ENCODE peak calls at places on chromosomes 5 and 9, in seven cellular contexts. One of them, this sample, is unnamed.

GRCh38 chr5:79120221-79120620 is 8.6 kb downstream of the BHMT start:
- DNase-seq in NCI-H524: no peak
- DNase-seq in left ventricle myocardium superior: no peak
- DNase-seq in activated naive CD8-positive, alpha-beta T cell treated with anti-CD3 and anti-CD28 coated beads, Interleukin-2, amount 50 U/mL, for 24 hours: no peak
- DNase-seq in amygdala: no peak
- DNase-seq in IMR-90: no peak
- DNase-seq in activated T-cell treated with anti-CD3 and anti-CD28 coated beads, Interleukin-2, amount 50 U/mL, for 72 hours: peak; percentile 9
- DNase-seq in this sample: no peak

GRCh38 chr9:124183772-124184171 is 74.0 kb upstream of the NEK6 start:
- DNase-seq in NCI-H524: no peak
- DNase-seq in left ventricle myocardium superior: no peak
- DNase-seq in activated naive CD8-positive, alpha-beta T cell treated with anti-CD3 and anti-CD28 coated beads, Interleukin-2, amount 50 U/mL, for 24 hours: no peak
- DNase-seq in amygdala: no peak
- DNase-seq in IMR-90: no peak
- DNase-seq in activated T-cell treated with anti-CD3 and anti-CD28 coated beads, Interleukin-2, amount 50 U/mL, for 72 hours: no peak
- DNase-seq in this sample: no peak

GRCh38 chr5:132056610-132057497 is 3.6 kb upstream of the IL3 start:
- DNase-seq in NCI-H524: no peak
- DNase-seq in left ventricle myocardium superior: peak; percentile 10
- DNase-seq in activated naive CD8-positive, alpha-beta T cell treated with anti-CD3 and anti-CD28 coated beads, Interleukin-2, amount 50 U/mL, for 24 hours: no peak
- DNase-seq in amygdala: no peak
- DNase-seq in IMR-90: no peak
- DNase-seq in activated T-cell treated with anti-CD3 and anti-CD28 coated beads, Interleukin-2, amount 50 U/mL, for 72 hours: no peak
- DNase-seq in this sample: no peak

GRCh38 chr9:114434878-114435311 is 47.1 kb upstream of the AKNA start:
- DNase-seq in NCI-H524: peak; percentile 49
- DNase-seq in left ventricle myocardium superior: no peak
- DNase-seq in activated naive CD8-positive, alpha-beta T cell treated with anti-CD3 and anti-CD28 coated beads, Interleukin-2, amount 50 U/mL, for 24 hours: no peak
- DNase-seq in amygdala: no peak
- DNase-seq in IMR-90: peak; percentile 37
- DNase-seq in activated T-cell treated with anti-CD3 and anti-CD28 coated beads, Interleukin-2, amount 50 U/mL, for 72 hours: peak; percentile 22
- DNase-seq in this sample: no peak

GRCh38 chr9:109017061-109017460 is 3.8 kb upstream of the CTNNAL1 start:
- DNase-seq in NCI-H524: no peak
- DNase-seq in left ventricle myocardium superior: no peak
- DNase-seq in activated naive CD8-positive, alpha-beta T cell treated with anti-CD3 and anti-CD28 coated beads, Interleukin-2, amount 50 U/mL, for 24 hours: no peak
- DNase-seq in amygdala: no peak
- DNase-seq in IMR-90: peak; percentile 56
- DNase-seq in activated T-cell treated with anti-CD3 and anti-CD28 coated beads, Interleukin-2, amount 50 U/mL, for 72 hours: no peak
- DNase-seq in this sample: no peak

GRCh38 chr9:115207003-115207837 is 89.3 kb upstream of the TNC start:
- DNase-seq in NCI-H524: no peak
- DNase-seq in left ventricle myocardium superior: no peak
- DNase-seq in activated naive CD8-positive, alpha-beta T cell treated with anti-CD3 and anti-CD28 coated beads, Interleukin-2, amount 50 U/mL, for 24 hours: no peak
- DNase-seq in amygdala: no peak
- DNase-seq in IMR-90: peak; percentile 31
- DNase-seq in activated T-cell treated with anti-CD3 and anti-CD28 coated beads, Interleukin-2, amount 50 U/mL, for 72 hours: peak; percentile 34
- DNase-seq in this sample: no peak

GRCh38 chr9:68978054-68978453 is 35.9 kb downstream of the PRKACG start:
- DNase-seq in NCI-H524: no peak
- DNase-seq in left ventricle myocardium superior: no peak
- DNase-seq in activated naive CD8-positive, alpha-beta T cell treated with anti-CD3 and anti-CD28 coated beads, Interleukin-2, amount 50 U/mL, for 24 hours: no peak
- DNase-seq in amygdala: no peak
- DNase-seq in IMR-90: no peak
- DNase-seq in activated T-cell treated with anti-CD3 and anti-CD28 coated beads, Interleukin-2, amount 50 U/mL, for 72 hours: no peak
- DNase-seq in this sample: no peak

GRCh38 chr9:104091028-104091590 is 3.0 kb upstream of the SMC2 start:
- DNase-seq in NCI-H524: no peak
- DNase-seq in left ventricle myocardium superior: no peak
- DNase-seq in activated naive CD8-positive, alpha-beta T cell treated with anti-CD3 and anti-CD28 coated beads, Interleukin-2, amount 50 U/mL, for 24 hours: no peak
- DNase-seq in amygdala: no peak
- DNase-seq in IMR-90: peak; percentile 2
- DNase-seq in activated T-cell treated with anti-CD3 and anti-CD28 coated beads, Interleukin-2, amount 50 U/mL, for 72 hours: no peak
- DNase-seq in this sample: no peak

GRCh38 chr5:83467315-83468044 is 4.1 kb upstream of the VCAN start:
- DNase-seq in NCI-H524: no peak
- DNase-seq in left ventricle myocardium superior: peak; percentile 62
- DNase-seq in activated naive CD8-positive, alpha-beta T cell treated with anti-CD3 and anti-CD28 coated beads, Interleukin-2, amount 50 U/mL, for 24 hours: no peak
- DNase-seq in amygdala: no peak
- DNase-seq in IMR-90: peak; percentile 65
- DNase-seq in activated T-cell treated with anti-CD3 and anti-CD28 coated beads, Interleukin-2, amount 50 U/mL, for 72 hours: no peak
- DNase-seq in this sample: no peak

GRCh38 chr9:92652461-92652860 is 17.5 kb downstream of the IPPK start:
- DNase-seq in NCI-H524: no peak
- DNase-seq in left ventricle myocardium superior: no peak
- DNase-seq in activated naive CD8-positive, alpha-beta T cell treated with anti-CD3 and anti-CD28 coated beads, Interleukin-2, amount 50 U/mL, for 24 hours: no peak
- DNase-seq in amygdala: no peak
- DNase-seq in IMR-90: no peak
- DNase-seq in activated T-cell treated with anti-CD3 and anti-CD28 coated beads, Interleukin-2, amount 50 U/mL, for 72 hours: no peak
- DNase-seq in this sample: no peak

GRCh38 chr5:56328753-56329560 is 95.8 kb upstream of the ANKRD55 start:
- DNase-seq in NCI-H524: no peak
- DNase-seq in left ventricle myocardium superior: no peak
- DNase-seq in activated naive CD8-positive, alpha-beta T cell treated with anti-CD3 and anti-CD28 coated beads, Interleukin-2, amount 50 U/mL, for 24 hours: no peak
- DNase-seq in amygdala: no peak
- DNase-seq in IMR-90: peak; percentile 76
- DNase-seq in activated T-cell treated with anti-CD3 and anti-CD28 coated beads, Interleukin-2, amount 50 U/mL, for 72 hours: peak; percentile 69
- DNase-seq in this sample: no peak

GRCh38 chr5:78838753-78839152 is 146.4 kb downstream of the ARSB start:
- DNase-seq in NCI-H524: no peak
- DNase-seq in left ventricle myocardium superior: no peak
- DNase-seq in activated naive CD8-positive, alpha-beta T cell treated with anti-CD3 and anti-CD28 coated beads, Interleukin-2, amount 50 U/mL, for 24 hours: no peak
- DNase-seq in amygdala: no peak
- DNase-seq in IMR-90: no peak
- DNase-seq in activated T-cell treated with anti-CD3 and anti-CD28 coated beads, Interleukin-2, amount 50 U/mL, for 72 hours: no peak
- DNase-seq in this sample: no peak

GRCh38 chr9:113349434-113350337 is at the start of gene BSPRY:
- DNase-seq in NCI-H524: no peak
- DNase-seq in left ventricle myocardium superior: peak; percentile 24
- DNase-seq in activated naive CD8-positive, alpha-beta T cell treated with anti-CD3 and anti-CD28 coated beads, Interleukin-2, amount 50 U/mL, for 24 hours: peak; percentile 36
- DNase-seq in amygdala: no peak
- DNase-seq in IMR-90: no peak
- DNase-seq in activated T-cell treated with anti-CD3 and anti-CD28 coated beads, Interleukin-2, amount 50 U/mL, for 72 hours: peak; percentile 63
- DNase-seq in this sample: no peak

GRCh38 chr5:156475831-156476551 is 149.0 kb downstream of the SGCD start:
- DNase-seq in NCI-H524: no peak
- DNase-seq in left ventricle myocardium superior: no peak
- DNase-seq in activated naive CD8-positive, alpha-beta T cell treated with anti-CD3 and anti-CD28 coated beads, Interleukin-2, amount 50 U/mL, for 24 hours: no peak
- DNase-seq in amygdala: peak; percentile 4
- DNase-seq in IMR-90: peak; percentile 98
- DNase-seq in activated T-cell treated with anti-CD3 and anti-CD28 coated beads, Interleukin-2, amount 50 U/mL, for 72 hours: no peak
- DNase-seq in this sample: peak; percentile 32

GRCh38 chr9:134396825-134397224 is 70.6 kb downstream of the RXRA start:
- DNase-seq in NCI-H524: no peak
- DNase-seq in left ventricle myocardium superior: no peak
- DNase-seq in activated naive CD8-positive, alpha-beta T cell treated with anti-CD3 and anti-CD28 coated beads, Interleukin-2, amount 50 U/mL, for 24 hours: peak; percentile 66
- DNase-seq in amygdala: no peak
- DNase-seq in IMR-90: no peak
- DNase-seq in activated T-cell treated with anti-CD3 and anti-CD28 coated beads, Interleukin-2, amount 50 U/mL, for 72 hours: peak; percentile 65
- DNase-seq in this sample: no peak

GRCh38 chr5:17373406-17374110 is 124.5 kb upstream of the TAF11L2 start:
- DNase-seq in NCI-H524: no peak
- DNase-seq in left ventricle myocardium superior: no peak
- DNase-seq in activated naive CD8-positive, alpha-beta T cell treated with anti-CD3 and anti-CD28 coated beads, Interleukin-2, amount 50 U/mL, for 24 hours: no peak
- DNase-seq in amygdala: no peak
- DNase-seq in IMR-90: no peak
- DNase-seq in activated T-cell treated with anti-CD3 and anti-CD28 coated beads, Interleukin-2, amount 50 U/mL, for 72 hours: no peak
- DNase-seq in this sample: no peak

GRCh38 chr5:67577424-67577823 is 380.8 kb upstream of the CD180 start:
- DNase-seq in NCI-H524: no peak
- DNase-seq in left ventricle myocardium superior: no peak
- DNase-seq in activated naive CD8-positive, alpha-beta T cell treated with anti-CD3 and anti-CD28 coated beads, Interleukin-2, amount 50 U/mL, for 24 hours: no peak
- DNase-seq in amygdala: no peak
- DNase-seq in IMR-90: peak; percentile 38
- DNase-seq in activated T-cell treated with anti-CD3 and anti-CD28 coated beads, Interleukin-2, amount 50 U/mL, for 72 hours: no peak
- DNase-seq in this sample: no peak

GRCh38 chr9:126127591-126127990 is 199.0 kb upstream of the MVB12B start:
- DNase-seq in NCI-H524: no peak
- DNase-seq in left ventricle myocardium superior: no peak
- DNase-seq in activated naive CD8-positive, alpha-beta T cell treated with anti-CD3 and anti-CD28 coated beads, Interleukin-2, amount 50 U/mL, for 24 hours: no peak
- DNase-seq in amygdala: no peak
- DNase-seq in IMR-90: no peak
- DNase-seq in activated T-cell treated with anti-CD3 and anti-CD28 coated beads, Interleukin-2, amount 50 U/mL, for 72 hours: no peak
- DNase-seq in this sample: no peak

GRCh38 chr9:35827486-35827885 is 1.0 kb downstream of the FAM221B start:
- DNase-seq in NCI-H524: no peak
- DNase-seq in left ventricle myocardium superior: no peak
- DNase-seq in activated naive CD8-positive, alpha-beta T cell treated with anti-CD3 and anti-CD28 coated beads, Interleukin-2, amount 50 U/mL, for 24 hours: no peak
- DNase-seq in amygdala: no peak
- DNase-seq in IMR-90: peak; percentile 71
- DNase-seq in activated T-cell treated with anti-CD3 and anti-CD28 coated beads, Interleukin-2, amount 50 U/mL, for 72 hours: no peak
- DNase-seq in this sample: no peak

GRCh38 chr5:158384535-158385421 is 525.8 kb upstream of the CLINT1 start:
- DNase-seq in NCI-H524: no peak
- DNase-seq in left ventricle myocardium superior: no peak
- DNase-seq in activated naive CD8-positive, alpha-beta T cell treated with anti-CD3 and anti-CD28 coated beads, Interleukin-2, amount 50 U/mL, for 24 hours: no peak
- DNase-seq in amygdala: no peak
- DNase-seq in IMR-90: peak; percentile 97
- DNase-seq in activated T-cell treated with anti-CD3 and anti-CD28 coated beads, Interleukin-2, amount 50 U/mL, for 72 hours: no peak
- DNase-seq in this sample: no peak

GRCh38 chr5:35131723-35132122 is 84.0 kb upstream of the AGXT2 start:
- DNase-seq in NCI-H524: no peak
- DNase-seq in left ventricle myocardium superior: no peak
- DNase-seq in activated naive CD8-positive, alpha-beta T cell treated with anti-CD3 and anti-CD28 coated beads, Interleukin-2, amount 50 U/mL, for 24 hours: no peak
- DNase-seq in amygdala: no peak
- DNase-seq in IMR-90: peak; percentile 55
- DNase-seq in activated T-cell treated with anti-CD3 and anti-CD28 coated beads, Interleukin-2, amount 50 U/mL, for 72 hours: no peak
- DNase-seq in this sample: no peak

GRCh38 chr5:173547579-173547978 is 68.9 kb downstream of the BOD1 start:
- DNase-seq in NCI-H524: no peak
- DNase-seq in left ventricle myocardium superior: no peak
- DNase-seq in activated naive CD8-positive, alpha-beta T cell treated with anti-CD3 and anti-CD28 coated beads, Interleukin-2, amount 50 U/mL, for 24 hours: no peak
- DNase-seq in amygdala: no peak
- DNase-seq in IMR-90: peak; percentile 44
- DNase-seq in activated T-cell treated with anti-CD3 and anti-CD28 coated beads, Interleukin-2, amount 50 U/mL, for 72 hours: no peak
- DNase-seq in this sample: no peak